ENCODE peak calls at places on chromosomes 12 and 14, in ten cellular contexts. E is activated naive CD4-positive, alpha-beta T cell treated with anti-CD3 and anti-CD28 coated beads, Interleukin-2, amount 50 U/mL, for 72 hours; R is right cardiac atrium; N is activated CD8-positive, alpha-beta T cell treated with anti-CD3 and anti-CD28 coated beads, Interleukin-2, amount 10 ng/mL, durations not matched to agents 7 days and 5 days; G is naive thymus-derived CD4-positive, alpha-beta T cell; U is Right ventricle myocardium inferior; Y is DND-41; A is PC-3; B is stimulated activated naive B cell treated with anti-CD40 and anti-IgM and Interleukin-4, amounts not matched to agents 10 μg/mL and 1 μg/mL and 100 μg/mL, for 72 hours; S is mucosa of descending colon. V is an unnamed sample.

GRCh38 chr14:55913324-55914035 is 204.7 kb upstream of the PELI2 start:
- ATAC-seq in E (no peak), R (peak; percentile 96), N (no peak), G (no peak), U (peak; percentile 85), Y (no peak), A (no peak), B (no peak), S (no peak), V (no peak)

GRCh38 chr12:94010307-94010706 is 138.1 kb upstream of the PLXNC1 start:
- ATAC-seq in E (no peak), R (no peak), N (no peak), G (no peak), U (no peak), Y (no peak), A (no peak), B (no peak), S (no peak), V (no peak)

GRCh38 chr14:88271205-88271604 is 51.9 kb downstream of the KCNK10 start:
- ATAC-seq in E (no peak), R (no peak), N (no peak), G (no peak), U (no peak), Y (no peak), A (no peak), B (no peak), S (no peak), V (no peak)

GRCh38 chr12:67795235-67795634 is 146.7 kb downstream of the DYRK2 start:
- ATAC-seq in E (no peak), R (no peak), N (no peak), G (no peak), U (no peak), Y (no peak), A (peak; percentile 88), B (no peak), S (peak; percentile 99), V (no peak)

GRCh38 chr14:92780444-92780843 is 13.7 kb upstream of the GOLGA5 start:
- ATAC-seq in E (peak; percentile 90), R (no peak), N (peak; percentile 40), G (peak; percentile 70), U (peak; percentile 26), Y (no peak), A (peak; percentile 8), B (peak; percentile 26), S (no peak), V (peak; percentile 81)

GRCh38 chr12:27109339-27110023 is 27.1 kb upstream of the C12orf71 start:
- ATAC-seq in E (no peak), R (peak; percentile 90), N (no peak), G (no peak), U (no peak), Y (no peak), A (peak; percentile 70), B (no peak), S (no peak), V (no peak)

GRCh38 chr12:74021937-74022336 is 515.7 kb upstream of the ATXN7L3B start:
- ATAC-seq in E (peak; percentile 43), R (peak; percentile 86), N (peak; percentile 60), G (no peak), U (peak; percentile 84), Y (peak; percentile 45), A (peak; percentile 100), B (peak; percentile 95), S (peak; percentile 32), V (no peak)

GRCh38 chr12:22230280-22230794 is 104.2 kb downstream of the ST8SIA1 start:
- ATAC-seq in E (no peak), R (no peak), N (no peak), G (no peak), U (no peak), Y (no peak), A (peak; percentile 29), B (no peak), S (no peak), V (no peak)

GRCh38 chr12:12476836-12477531 is 85.7 kb downstream of the DUSP16 start:
- ATAC-seq in E (no peak), R (no peak), N (no peak), G (no peak), U (no peak), Y (no peak), A (no peak), B (no peak), S (no peak), V (no peak)

GRCh38 chr12:56836800-56837663 is 73.9 kb downstream of the HSD17B6 start:
- ATAC-seq in E (peak; percentile 99), R (no peak), N (peak; percentile 92), G (peak; percentile 77), U (no peak), Y (peak; percentile 84), A (peak; percentile 66), B (peak; percentile 79), S (peak; percentile 49), V (peak; percentile 96)

GRCh38 chr14:35808076-35808657 is 928 bp downstream of the RALGAPA1 start:
- ATAC-seq in E (no peak), R (peak; percentile 67), N (no peak), G (no peak), U (no peak), Y (no peak), A (peak; percentile 41), B (no peak), S (peak; percentile 34), V (no peak)

GRCh38 chr12:56205445-56205844 is 16.2 kb upstream of the SMARCC2 start:
- ATAC-seq in E (no peak), R (no peak), N (peak; percentile 41), G (peak; percentile 50), U (no peak), Y (peak; percentile 63), A (peak; percentile 34), B (peak; percentile 35), S (no peak), V (peak; percentile 30)

GRCh38 chr12:12582193-12582881 is 19.7 kb upstream of the DUSP16 start:
- ATAC-seq in E (peak; percentile 47), R (no peak), N (no peak), G (no peak), U (no peak), Y (no peak), A (no peak), B (peak; percentile 33), S (peak; percentile 60), V (no peak)

GRCh38 chr12:120367252-120367923 is 1.6 kb downstream of the MSI1 start:
- ATAC-seq in E (no peak), R (peak; percentile 6), N (no peak), G (no peak), U (no peak), Y (no peak), A (no peak), B (no peak), S (no peak), V (no peak)

GRCh38 chr12:49893753-49894752 is 9.6 kb downstream of the FAIM2 start:
- ATAC-seq in E (no peak), R (no peak), N (no peak), G (no peak), U (no peak), Y (no peak), A (peak; percentile 93), B (peak; percentile 92), S (peak; percentile 68), V (no peak)

GRCh38 chr12:50017047-50017446 is 8.2 kb downstream of the RACGAP1 start:
- ATAC-seq in E (no peak), R (peak; percentile 85), N (no peak), G (no peak), U (peak; percentile 60), Y (no peak), A (no peak), B (no peak), S (peak; percentile 18), V (no peak)

GRCh38 chr14:94670692-94671285 is 58.6 kb downstream of the SERPINA3 start:
- ATAC-seq in E (no peak), R (no peak), N (no peak), G (no peak), U (no peak), Y (no peak), A (no peak), B (no peak), S (no peak), V (no peak)

GRCh38 chr14:23437142-23438129 is 2.0 kb upstream of the MYH7 start:
- ATAC-seq in E (no peak), R (no peak), N (no peak), G (no peak), U (no peak), Y (no peak), A (no peak), B (no peak), S (no peak), V (no peak)

GRCh38 chr12:10214131-10214876 is 1.6 kb downstream of the GABARAPL1 start:
- ATAC-seq in E (no peak), R (no peak), N (no peak), G (no peak), U (no peak), Y (no peak), A (no peak), B (no peak), S (no peak), V (no peak)

GRCh38 chr14:20429801-20430669 is 5.9 kb downstream of the KLHL33 start:
- ATAC-seq in E (no peak), R (no peak), N (peak; percentile 51), G (peak; percentile 23), U (peak; percentile 18), Y (no peak), A (no peak), B (no peak), S (peak; percentile 77), V (peak; percentile 10)

GRCh38 chr12:47820631-47821345 is 1.1 kb upstream of the HDAC7 start:
- ATAC-seq in E (no peak), R (peak; percentile 83), N (no peak), G (no peak), U (peak; percentile 81), Y (no peak), A (peak; percentile 77), B (no peak), S (peak; percentile 48), V (no peak)

GRCh38 chr12:111780615-111781014 is 13.9 kb downstream of the ALDH2 start:
- ATAC-seq in E (no peak), R (no peak), N (no peak), G (no peak), U (no peak), Y (no peak), A (peak; percentile 76), B (no peak), S (peak; percentile 73), V (no peak)

GRCh38 chr12:52190860-52191729 is 719 bp downstream of the KRT80 start:
- ATAC-seq in E (no peak), R (no peak), N (no peak), G (no peak), U (no peak), Y (no peak), A (peak; percentile 9), B (no peak), S (no peak), V (no peak)

GRCh38 chr12:123115409-123116111 is 35.3 kb downstream of the PITPNM2 start:
- ATAC-seq in E (no peak), R (peak; percentile 91), N (no peak), G (peak; percentile 78), U (peak; percentile 93), Y (no peak), A (peak; percentile 89), B (peak; percentile 74), S (peak; percentile 39), V (peak; percentile 54)

GRCh38 chr12:31368666-31369361 is 42.9 kb upstream of the SINHCAF start:
- ATAC-seq in E (no peak), R (peak; percentile 65), N (no peak), G (no peak), U (no peak), Y (no peak), A (no peak), B (no peak), S (no peak), V (no peak)

GRCh38 chr12:27148791-27149190 is 66.4 kb upstream of the C12orf71 start:
- ATAC-seq in E (no peak), R (no peak), N (peak; percentile 63), G (no peak), U (no peak), Y (no peak), A (no peak), B (no peak), S (no peak), V (no peak)

GRCh38 chr12:13365782-13366366 is 169.3 kb downstream of the EMP1 start:
- ATAC-seq in E (no peak), R (peak; percentile 71), N (no peak), G (no peak), U (peak; percentile 88), Y (no peak), A (no peak), B (no peak), S (no peak), V (no peak)

GRCh38 chr12:52082026-52082667 is 2.6 kb downstream of the SMIM41 start:
- ATAC-seq in E (no peak), R (peak; percentile 80), N (no peak), G (no peak), U (peak; percentile 54), Y (no peak), A (no peak), B (peak; percentile 5), S (peak; percentile 7), V (no peak)